ENCODE peak calls at places on chromosomes 3 and 15, in nine cellular contexts. N is heart left ventricle, L is sigmoid colon, I is testis, A is HCT116, G is suprapubic skin, Y is adrenal gland, H is ovary, O is upper lobe of left lung. D is an unnamed sample. For H3K27me3, the result is how much of the 10 kb centered on the place peaks cover.

GRCh38 chr3:81277853-81278252 is 483.6 kb downstream of the GBE1 start:
- DNase-seq in N (no peak), L (no peak), I (no peak), A (no peak), G (no peak), Y (no peak), H (no peak), O (no peak), D (no peak)

GRCh38 chr3:128846501-128846900 is 32.9 kb upstream of the ACAD9 start:
- DNase-seq in N (no peak), L (no peak), I (no peak), A (no peak), G (no peak), Y (no peak), H (no peak), O (peak), D (peak)

GRCh38 chr3:33786565-33787327 is 11.7 kb upstream of the PDCD6IP start:
- DNase-seq in N (no peak), L (no peak), I (no peak), A (no peak), G (no peak), Y (no peak), H (no peak), O (no peak), D (no peak)

GRCh38 chr15:92733934-92734521 is 78.5 kb upstream of the FAM174B start:
- DNase-seq in N (no peak), L (no peak), I (peak), A (no peak), G (no peak), Y (peak), H (peak), O (no peak), D (no peak)

GRCh38 chr3:129268396-129268795 is 10.3 kb upstream of the HMCES start:
- DNase-seq in N (no peak), L (peak), I (no peak), A (no peak), G (peak), Y (no peak), H (no peak), O (no peak), D (no peak)

GRCh38 chr3:25940935-25941334 is 151.0 kb downstream of the OXSM start:
- DNase-seq in N (no peak), L (no peak), I (no peak), A (no peak), G (no peak), Y (no peak), H (no peak), O (no peak), D (no peak)

GRCh38 chr3:102400142-102400541 is 34.7 kb upstream of the ZPLD1 start:
- DNase-seq in N (no peak), L (no peak), I (no peak), A (peak), G (no peak), Y (no peak), H (no peak), O (no peak), D (no peak)

GRCh38 chr3:179700716-179701115 is 47.9 kb downstream of the USP13 start:
- DNase-seq in N (no peak), L (no peak), I (no peak), A (no peak), G (no peak), Y (no peak), H (no peak), O (no peak), D (no peak)

GRCh38 chr15:101051291-101052030 is 132.3 kb downstream of the LRRK1 start:
- DNase-seq in N (no peak), L (peak), I (peak), A (no peak), G (no peak), Y (peak), H (peak), O (no peak), D (no peak)

GRCh38 chr15:57114070-57114469 is 195.6 kb downstream of the TCF12 start:
- DNase-seq in N (peak), L (no peak), I (no peak), A (no peak), G (no peak), Y (no peak), H (no peak), O (peak), D (no peak)

GRCh38 chr3:79651536-79652065 is 116.2 kb downstream of the ROBO1 start:
- DNase-seq in N (no peak), L (no peak), I (no peak), A (no peak), G (no peak), Y (no peak), H (no peak), O (no peak), D (peak)

GRCh38 chr15:35912196-35912595 is 366.2 kb upstream of the DPH6 start:
- DNase-seq in N (no peak), L (no peak), I (no peak), A (no peak), G (no peak), Y (no peak), H (no peak), O (no peak), D (no peak)

GRCh38 chr3:129633751-129634481 is 27.4 kb upstream of the PLXND1 start:
- DNase-seq in N (no peak), L (no peak), I (no peak), A (no peak), G (no peak), Y (no peak), H (no peak), O (peak), D (no peak)

GRCh38 chr15:68537506-68537905 is 41.3 kb upstream of the CORO2B start:
- DNase-seq in N (no peak), L (no peak), I (no peak), A (no peak), G (no peak), Y (no peak), H (no peak), O (no peak), D (no peak)

GRCh38 chr15:101483476-101483875 is 6.0 kb downstream of the PCSK6 start:
- DNase-seq in N (no peak), L (no peak), I (no peak), A (no peak), G (no peak), Y (no peak), H (no peak), O (no peak), D (no peak)

GRCh38 chr3:123401836-123402530 is 46.9 kb downstream of the ADCY5 start:
- DNase-seq in N (peak), L (peak), I (no peak), A (no peak), G (no peak), Y (no peak), H (no peak), O (no peak), D (no peak)

GRCh38 chr3:165883866-165884478 is 46.7 kb upstream of the BCHE start:
- DNase-seq in N (no peak), L (no peak), I (no peak), A (no peak), G (no peak), Y (no peak), H (no peak), O (no peak), D (no peak)

GRCh38 chr15:39629376-39629775 is 48.5 kb downstream of the THBS1 start:
- DNase-seq in N (no peak), L (no peak), I (no peak), A (no peak), G (no peak), Y (no peak), H (no peak), O (peak), D (no peak)

GRCh38 chr3:131147534-131147933 is 120.9 kb downstream of the NEK11 start:
- DNase-seq in N (no peak), L (no peak), I (no peak), A (no peak), G (no peak), Y (no peak), H (no peak), O (no peak), D (no peak)

GRCh38 chr3:150547045-150547753 is 612 bp downstream of the EIF2A start:
- DNase-seq in N (no peak), L (no peak), I (no peak), A (no peak), G (no peak), Y (no peak), H (no peak), O (no peak), D (no peak)

GRCh38 chr3:150545419-150546225 is 674 bp downstream of the SERP1 start:
- DNase-seq in N (peak), L (peak), I (peak), A (no peak), G (no peak), Y (peak), H (no peak), O (peak), D (peak)

GRCh38 chr3:150544040-150544439 is 2.3 kb downstream of the SERP1 start:
- DNase-seq in N (no peak), L (no peak), I (no peak), A (no peak), G (no peak), Y (no peak), H (no peak), O (no peak), D (no peak)

GRCh38 chr3:150544726-150545125 is 1.6 kb downstream of the SERP1 start:
- DNase-seq in N (no peak), L (no peak), I (no peak), A (no peak), G (no peak), Y (no peak), H (no peak), O (no peak), D (no peak)

DNA sequence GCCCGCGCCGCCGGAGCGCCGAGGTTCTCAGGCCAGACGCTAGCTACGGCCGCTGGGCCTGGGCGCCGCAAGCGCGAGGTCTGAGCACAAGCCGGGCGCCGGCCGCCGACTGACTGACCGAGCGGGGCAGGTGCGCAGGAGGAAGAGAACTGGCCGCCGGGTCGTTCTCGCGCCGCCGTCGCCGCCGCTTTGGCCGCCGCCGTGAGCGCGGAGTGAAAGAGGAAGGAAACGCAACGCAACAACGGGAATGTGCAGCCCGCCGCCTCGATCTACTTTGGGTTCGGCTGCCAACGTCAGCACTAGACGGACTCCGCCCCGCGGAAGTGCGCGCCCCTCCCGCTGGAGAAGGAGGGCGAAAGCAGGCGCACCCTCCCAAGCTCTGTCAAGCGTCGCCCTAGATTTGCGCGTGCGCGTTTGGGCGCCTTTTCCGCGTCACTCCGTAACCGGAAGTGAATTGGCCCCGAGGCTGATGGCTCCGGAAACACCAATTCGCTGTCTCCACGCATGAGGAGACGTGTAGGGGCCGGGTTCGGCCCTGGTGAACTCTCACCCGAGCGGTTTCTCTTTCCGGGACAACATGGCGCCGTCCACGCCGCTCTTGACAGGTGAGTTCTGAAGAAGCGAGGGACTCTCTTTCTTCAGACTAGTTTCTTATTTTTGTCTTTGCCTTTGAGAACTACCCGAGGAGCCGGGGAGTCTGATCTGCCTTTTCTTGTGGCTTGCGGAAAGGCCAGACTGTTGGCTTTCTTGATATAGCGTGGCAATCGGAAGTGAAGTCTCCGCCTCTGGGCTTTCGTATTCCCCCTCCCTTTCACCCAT is at the start of the genes EIF2A and SERP1:
- DNase-seq in N (peak), L (peak), I (peak), A (peak), G (peak), Y (peak), H (peak), O (peak), D (peak)
- H3K27me3 ChIP-seq in N (under half), L (under half), I (under half), A (under half), G (under half), Y (under half), H (under half), O (under half), D (under half)

GRCh38 chr3:38834110-38834509 is 18.1 kb upstream of the SCN10A start:
- DNase-seq in N (peak), L (peak), I (no peak), A (peak), G (peak), Y (peak), H (no peak), O (peak), D (peak)
- TF ChIP-seq POLR2A in N (no peak), L (no peak), I (no peak), A (no peak), G (no peak), Y (no peak), H (no peak), O (no peak), D (no peak)

GRCh38 chr3:127488141-127488672 is 102.3 kb downstream of the TPRA1 start:
- DNase-seq in N (no peak), L (no peak), I (no peak), A (no peak), G (no peak), Y (no peak), H (no peak), O (no peak), D (no peak)
- H3K27me3 ChIP-seq in N (under half), L (under half), I (under half), A (under half), G (under half), Y (under half), H (under half), O (under half), D (under half)

GRCh38 chr3:52523386-52524257 is 10.0 kb downstream of the NT5DC2 start:
- DNase-seq in N (no peak), L (peak), I (no peak), A (no peak), G (peak), Y (no peak), H (no peak), O (no peak), D (peak)

GRCh38 chr3:52522651-52523251 is 10.9 kb downstream of the NT5DC2 start:
- DNase-seq in N (no peak), L (peak), I (no peak), A (no peak), G (peak), Y (no peak), H (no peak), O (no peak), D (no peak)

GRCh38 chr3:52525666-52526065 is 8.0 kb downstream of the NT5DC2 start:
- DNase-seq in N (no peak), L (peak), I (no peak), A (no peak), G (no peak), Y (no peak), H (no peak), O (peak), D (no peak)

GRCh38 chr3:52524752-52525661 is 8.7 kb downstream of the NT5DC2 start:
- DNase-seq in N (peak), L (peak), I (no peak), A (no peak), G (peak), Y (no peak), H (no peak), O (no peak), D (no peak)

DNA sequence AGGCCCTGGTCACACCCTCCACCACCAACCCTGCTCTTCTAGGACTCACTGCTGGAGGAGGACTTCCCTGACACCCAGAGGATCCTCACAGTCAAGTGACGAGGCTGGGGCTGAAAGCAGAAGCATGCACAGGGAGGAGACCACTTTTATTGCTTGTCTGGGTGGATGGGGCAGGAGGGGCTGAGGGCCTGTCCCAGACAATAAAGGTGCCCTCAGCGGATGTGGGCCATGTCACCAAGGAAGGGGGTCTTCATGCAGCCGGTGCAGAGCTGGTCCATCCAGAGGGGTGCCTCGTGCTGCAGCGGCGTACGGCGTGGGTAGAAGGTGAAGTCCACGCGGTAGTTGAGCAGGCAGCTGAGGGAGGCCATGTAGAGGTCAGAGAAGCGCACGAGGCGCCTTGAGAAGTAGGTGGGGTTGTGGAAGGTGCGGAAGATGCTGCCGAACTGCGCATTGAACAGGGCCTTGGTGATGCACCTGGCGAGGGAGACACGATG is 9.4 kb downstream of the NT5DC2 start:
- DNase-seq in N (no peak), L (peak), I (no peak), A (no peak), G (peak), Y (no peak), H (no peak), O (no peak), D (no peak)
- TF ChIP-seq POLR2A in N (no peak), L (no peak), I (no peak), A (no peak), G (no peak), Y (no peak), H (no peak), O (no peak), D (no peak)

DNA sequence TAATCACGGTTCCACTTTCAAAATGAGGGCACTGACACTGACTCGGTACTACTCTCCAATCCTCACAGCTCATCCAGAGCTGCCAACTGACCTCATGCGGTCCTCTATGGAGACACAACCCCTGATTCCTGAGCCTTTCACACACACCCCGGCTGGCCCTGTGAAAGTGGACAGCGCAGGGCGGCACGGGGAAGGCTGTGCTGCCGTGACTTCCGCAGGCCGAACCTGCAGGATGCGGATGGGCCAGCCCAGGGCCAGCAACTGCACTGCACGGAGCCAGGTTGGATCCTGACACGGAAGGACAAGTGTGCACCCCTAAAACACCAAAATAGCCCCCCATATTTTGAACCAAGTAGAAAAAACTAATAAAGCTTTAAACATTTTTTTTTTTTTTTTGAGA is 41.0 kb downstream of the IQSEC1 start:
- DNase-seq in N (no peak), L (no peak), I (no peak), A (no peak), G (no peak), Y (no peak), H (no peak), O (no peak), D (peak)
- H3K27me3 ChIP-seq in N (under half), L (under half), I (under half), A (under half), G (under half), Y (under half), H (under half), O (under half), D (under half)

GRCh38 chr15:66702770-66703539 is 919 bp downstream of the SMAD6 start:
- DNase-seq in N (no peak), L (no peak), I (no peak), A (no peak), G (no peak), Y (no peak), H (peak), O (no peak), D (peak)

GRCh38 chr15:66703540-66703941 is 1.5 kb downstream of the SMAD6 start:
- DNase-seq in N (peak), L (no peak), I (peak), A (no peak), G (no peak), Y (no peak), H (peak), O (peak), D (no peak)

GRCh38 chr15:66700802-66701421 is 1.1 kb upstream of the SMAD6 start:
- DNase-seq in N (peak), L (peak), I (peak), A (peak), G (peak), Y (peak), H (peak), O (peak), D (peak)

GRCh38 chr15:66701422-66702034 is 508 bp upstream of the SMAD6 start:
- DNase-seq in N (peak), L (peak), I (peak), A (peak), G (no peak), Y (no peak), H (peak), O (peak), D (peak)

DNA sequence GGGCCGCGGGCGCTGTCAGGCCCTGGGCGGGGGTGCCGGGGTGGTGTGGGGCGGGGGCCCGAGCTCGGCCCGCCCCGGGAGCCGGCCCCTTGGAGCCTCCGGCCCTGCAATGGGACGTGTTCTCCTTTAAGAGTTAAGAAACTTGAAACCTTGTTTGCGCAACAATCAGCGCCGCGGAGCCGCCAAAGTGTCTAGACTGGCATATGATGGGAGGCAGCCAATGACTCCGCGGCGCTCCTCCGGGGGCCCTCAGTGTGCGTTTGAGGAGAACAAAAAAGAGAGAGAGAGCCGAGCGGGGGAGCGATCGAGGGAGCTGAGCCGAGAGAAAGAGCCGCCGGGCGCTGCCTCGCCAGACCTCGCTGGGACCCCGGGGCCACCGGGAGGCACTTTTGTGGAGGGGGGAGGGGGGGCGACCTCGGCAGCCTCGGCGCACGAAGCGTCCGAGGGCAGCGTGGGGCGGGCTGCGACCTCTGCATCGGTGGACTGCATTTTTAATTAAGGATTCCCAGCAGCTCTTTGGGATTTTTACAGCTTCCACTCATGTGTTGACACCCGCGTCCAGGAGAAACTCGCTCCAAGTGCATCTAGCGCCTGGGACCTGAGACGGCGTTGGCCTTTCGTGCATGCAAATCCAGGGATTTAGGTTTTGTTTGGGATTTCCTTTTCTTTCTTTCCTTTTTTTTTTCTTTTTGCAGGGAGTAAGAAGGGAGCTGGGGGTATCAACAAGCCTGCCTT is at the start of gene SMAD6:
- DNase-seq in N (peak), L (peak), I (peak), A (peak), G (peak), Y (peak), H (peak), O (peak), D (peak)
- TF ChIP-seq POLR2A in N (peak), L (no peak), I (no peak), A (peak), G (no peak), Y (peak), H (peak), O (peak), D (peak)

D was measured in right lobe of liver.